ENCODE peak calls at places on chromosomes 2 and 18, in eight cellular contexts. D, H, V, E, I, G, W and U are unnamed samples.
A peak's percentile ranks its signal among the peaks of the same experiment; 100 is the strongest.

GRCh38 chr2:238169708-238170251 is 11.0 kb downstream of the ERFE start:
- DNase-seq in D (no peak), H (no peak), V (no peak), E (no peak), I (no peak), G (no peak), W (no peak), U (peak; percentile 78)

GRCh38 chr2:38528008-38528442 is 74.7 kb downstream of the HNRNPLL start:
- DNase-seq in D (no peak), H (peak; percentile 13), V (peak; percentile 67), E (no peak), I (no peak), G (no peak), W (no peak), U (peak; percentile 42)

GRCh38 chr18:57077786-57078552 is 68.9 kb upstream of the BOD1L2 start:
- DNase-seq in D (no peak), H (no peak), V (no peak), E (no peak), I (no peak), G (no peak), W (no peak), U (no peak)

GRCh38 chr18:63832470-63832869 is 55.0 kb upstream of the SERPINB2 start:
- DNase-seq in D (no peak), H (no peak), V (no peak), E (no peak), I (no peak), G (no peak), W (no peak), U (no peak)

GRCh38 chr2:111664451-111664850 is 219.5 kb downstream of the ANAPC1 start:
- DNase-seq in D (no peak), H (no peak), V (no peak), E (no peak), I (no peak), G (no peak), W (no peak), U (no peak)

GRCh38 chr18:62781893-62782292 is 66.6 kb downstream of the PHLPP1 start:
- DNase-seq in D (no peak), H (no peak), V (no peak), E (no peak), I (no peak), G (no peak), W (no peak), U (no peak)

GRCh38 chr18:45686892-45687611 is 36.9 kb upstream of the SLC14A1 start:
- DNase-seq in D (no peak), H (peak; percentile 14), V (no peak), E (no peak), I (no peak), G (peak; percentile 24), W (no peak), U (no peak)

GRCh38 chr2:75157435-75157834 is 41.9 kb downstream of the TACR1 start:
- DNase-seq in D (no peak), H (no peak), V (no peak), E (no peak), I (no peak), G (no peak), W (no peak), U (no peak)

GRCh38 chr2:23688486-23689130 is 238.3 kb downstream of the ATAD2B start:
- DNase-seq in D (no peak), H (no peak), V (no peak), E (no peak), I (no peak), G (no peak), W (no peak), U (no peak)

GRCh38 chr2:201643216-201643651 is at the start of gene TMEM237:
- DNase-seq in D (peak; percentile 39), H (no peak), V (peak; percentile 65), E (peak; percentile 6), I (no peak), G (no peak), W (peak; percentile 27), U (peak; percentile 57)

GRCh38 chr2:60400462-60400861 is 153.0 kb downstream of the BCL11A start:
- DNase-seq in D (no peak), H (no peak), V (no peak), E (no peak), I (no peak), G (no peak), W (no peak), U (no peak)

GRCh38 chr18:27771571-27771970 is 405.4 kb downstream of the CDH2 start:
- DNase-seq in D (no peak), H (no peak), V (no peak), E (no peak), I (no peak), G (no peak), W (no peak), U (no peak)

GRCh38 chr2:74982581-74982980 is 24.1 kb downstream of the POLE4 start:
- DNase-seq in D (no peak), H (no peak), V (no peak), E (no peak), I (no peak), G (no peak), W (no peak), U (no peak)

GRCh38 chr2:120710256-120710655 is 25.4 kb upstream of the GLI2 start:
- DNase-seq in D (no peak), H (no peak), V (no peak), E (no peak), I (no peak), G (no peak), W (no peak), U (no peak)

GRCh38 chr2:18209934-18210639 is 331.6 kb downstream of the KCNS3 start:
- DNase-seq in D (no peak), H (no peak), V (no peak), E (no peak), I (no peak), G (no peak), W (no peak), U (no peak)

GRCh38 chr2:207054521-207054920 is 111.2 kb downstream of the KLF7 start:
- DNase-seq in D (no peak), H (no peak), V (no peak), E (no peak), I (no peak), G (no peak), W (no peak), U (no peak)

GRCh38 chr2:148524519-148524919 is 120.0 kb upstream of the EPC2 start:
- DNase-seq in D (no peak), H (no peak), V (no peak), E (no peak), I (no peak), G (no peak), W (no peak), U (no peak)

GRCh38 chr2:240735476-240735875 is 43.8 kb downstream of the AQP12A start:
- DNase-seq in D (no peak), H (no peak), V (no peak), E (no peak), I (no peak), G (no peak), W (no peak), U (no peak)

GRCh38 chr2:240732911-240733622 is 41.4 kb downstream of the AQP12A start:
- DNase-seq in D (no peak), H (no peak), V (no peak), E (no peak), I (no peak), G (no peak), W (no peak), U (no peak)

GRCh38 chr2:240734756-240735155 is 43.1 kb downstream of the AQP12A start:
- DNase-seq in D (no peak), H (no peak), V (no peak), E (no peak), I (no peak), G (no peak), W (no peak), U (no peak)

GRCh38 chr2:240732184-240732583 is 40.5 kb downstream of the AQP12A start:
- DNase-seq in D (no peak), H (no peak), V (no peak), E (no peak), I (no peak), G (no peak), W (no peak), U (no peak)

GRCh38 chr2:240733803-240734495 is 42.3 kb downstream of the AQP12A start:
- DNase-seq in D (no peak), H (no peak), V (no peak), E (no peak), I (no peak), G (no peak), W (no peak), U (no peak)
- TF ChIP-seq CTCF in D (no peak), H (no peak), V (peak; percentile 2), E (peak; percentile 48), I (no peak), G (no peak), W (no peak), U (no peak)

GRCh38 chr18:31102941-31103340 is 720 bp upstream of the DSC2 start:
- DNase-seq in D (no peak), H (no peak), V (no peak), E (no peak), I (no peak), G (no peak), W (no peak), U (no peak)

GRCh38 chr18:31102020-31102684 is at the start of gene DSC2:
- DNase-seq in D (peak; percentile 33), H (peak; percentile 75), V (peak; percentile 81), E (no peak), I (peak; percentile 20), G (peak; percentile 88), W (peak; percentile 61), U (peak; percentile 53)

GRCh38 chr18:31100598-31101147 is 1.5 kb downstream of the DSC2 start:
- DNase-seq in D (no peak), H (peak; percentile 54), V (peak; percentile 55), E (no peak), I (no peak), G (peak; percentile 73), W (no peak), U (peak; percentile 7)

GRCh38 chr18:31099490-31100230 is 2.6 kb downstream of the DSC2 start:
- DNase-seq in D (no peak), H (peak; percentile 12), V (peak; percentile 1), E (no peak), I (no peak), G (peak; percentile 33), W (no peak), U (no peak)

GRCh38 chr18:31101148-31102019 is 837 bp downstream of the DSC2 start:
- DNase-seq in D (peak; percentile 22), H (peak; percentile 93), V (peak; percentile 68), E (no peak), I (peak; percentile 22), G (peak; percentile 81), W (peak; percentile 75), U (peak; percentile 80)
- TF ChIP-seq CTCF in D (no peak), H (no peak), V (no peak), E (peak; percentile 23), I (no peak), G (no peak), W (no peak), U (no peak)

DNA sequence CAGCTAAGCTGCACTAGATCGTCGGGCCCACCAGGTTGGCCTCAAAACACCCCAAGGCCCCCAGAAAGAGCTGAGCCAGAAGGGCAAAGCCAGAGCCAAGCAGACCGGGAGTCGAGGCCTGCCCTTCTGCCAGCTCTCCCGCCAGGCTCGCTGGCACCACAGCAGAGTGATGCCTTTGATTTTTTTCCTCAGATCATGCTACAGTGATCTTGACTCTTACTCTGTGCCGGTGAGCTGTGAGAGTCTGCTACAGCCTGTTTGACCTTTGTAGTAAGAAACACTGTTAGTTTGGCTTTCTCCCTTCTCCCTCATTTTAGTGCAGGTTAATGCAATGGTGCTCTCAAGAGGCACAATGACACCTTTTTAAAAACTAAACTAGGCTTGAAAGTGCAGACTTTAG is 97.8 kb downstream of the ESCO1 start:
- DNase-seq in D (no peak), H (no peak), V (no peak), E (no peak), I (no peak), G (no peak), W (no peak), U (peak; percentile 55)
- TF ChIP-seq CTCF in D (no peak), H (no peak), V (no peak), E (no peak), I (no peak), G (no peak), W (no peak), U (no peak)

GRCh38 chr2:65256088-65256487 is 28.5 kb downstream of the ACTR2 start:
- DNase-seq in D (no peak), H (no peak), V (no peak), E (no peak), I (no peak), G (no peak), W (no peak), U (no peak)
- TF ChIP-seq CTCF in D (no peak), H (peak; percentile 16), V (no peak), E (peak; percentile 26), I (peak; percentile 51), G (no peak), W (no peak), U (no peak)